ENCODE peak calls at places on chromosomes 12 and 14, in six cellular contexts. I is esophagus squamous epithelium, S is H9, U is breast epithelium, D is fibroblast of lung, R is AG04449. E is an unnamed sample.

GRCh38 chr12:51082561-51083139 is 746 bp downstream of the CSRNP2 start:
- DNase-seq in I (no peak), S (peak), U (no peak), D (peak), R (no peak), E (peak)

GRCh38 chr12:89263153-89263552 is 89.1 kb downstream of the DUSP6 start:
- DNase-seq in I (no peak), S (no peak), U (no peak), D (no peak), R (no peak), E (no peak)

GRCh38 chr12:123094349-123095073 is 56.4 kb downstream of the PITPNM2 start:
- DNase-seq in I (no peak), S (no peak), U (peak), D (peak), R (no peak), E (no peak)

GRCh38 chr14:103551338-103551762 is 11.1 kb downstream of the BAG5 start:
- DNase-seq in I (no peak), S (no peak), U (peak), D (no peak), R (no peak), E (no peak)

GRCh38 chr14:74400919-74401503 is 25.0 kb downstream of the SYNDIG1L start:
- DNase-seq in I (no peak), S (no peak), U (no peak), D (no peak), R (no peak), E (no peak)

GRCh38 chr12:2783936-2784600 is 10.7 kb upstream of the FKBP4 start:
- DNase-seq in I (no peak), S (peak), U (no peak), D (peak), R (no peak), E (peak)

GRCh38 chr12:1795221-1795784 is 25.1 kb upstream of the LRTM2 start:
- DNase-seq in I (no peak), S (peak), U (no peak), D (no peak), R (no peak), E (no peak)

GRCh38 chr12:92221916-92222315 is 76.3 kb upstream of the BTG1 start:
- DNase-seq in I (no peak), S (no peak), U (no peak), D (no peak), R (no peak), E (no peak)

GRCh38 chr12:16605666-16606116 is 271 bp downstream of the LMO3 start:
- DNase-seq in I (no peak), S (no peak), U (no peak), D (peak), R (no peak), E (no peak)

GRCh38 chr12:8917031-8917430 is 2.7 kb downstream of the PHC1 start:
- DNase-seq in I (no peak), S (no peak), U (no peak), D (no peak), R (no peak), E (no peak)

GRCh38 chr12:94570161-94570560 is 80.2 kb downstream of the TMCC3 start:
- DNase-seq in I (no peak), S (no peak), U (no peak), D (peak), R (no peak), E (no peak)

GRCh38 chr12:132904718-132905328 is 17.4 kb upstream of the CHFR start:
- DNase-seq in I (no peak), S (peak), U (peak), D (peak), R (no peak), E (peak)

GRCh38 chr14:71271166-71271945 is 364.1 kb downstream of the PCNX1 start:
- DNase-seq in I (no peak), S (no peak), U (no peak), D (no peak), R (no peak), E (no peak)

GRCh38 chr14:74645244-74645643 is 33.2 kb upstream of the LTBP2 start:
- DNase-seq in I (no peak), S (no peak), U (no peak), D (no peak), R (no peak), E (no peak)

GRCh38 chr12:60760965-60761364 is 1165.1 kb downstream of the SLC16A7 start:
- DNase-seq in I (no peak), S (no peak), U (no peak), D (no peak), R (no peak), E (no peak)

GRCh38 chr12:132356686-132357622 is 27.6 kb upstream of the GALNT9 start:
- DNase-seq in I (no peak), S (peak), U (peak), D (peak), R (peak), E (no peak)

GRCh38 chr14:66043921-66044320 is 442.2 kb upstream of the CCDC196 start:
- DNase-seq in I (no peak), S (no peak), U (no peak), D (peak), R (no peak), E (no peak)

GRCh38 chr12:32496946-32497345 is 97.6 kb downstream of the FGD4 start:
- DNase-seq in I (no peak), S (no peak), U (no peak), D (no peak), R (no peak), E (no peak)

GRCh38 chr12:121300083-121300819 is 3.7 kb upstream of the CAMKK2 start:
- DNase-seq in I (no peak), S (no peak), U (no peak), D (no peak), R (no peak), E (no peak)

GRCh38 chr14:92657457-92658142 is 90.8 kb downstream of the LGMN start:
- DNase-seq in I (no peak), S (no peak), U (peak), D (no peak), R (no peak), E (no peak)

GRCh38 chr12:55743131-55743921 is 404 bp downstream of the GDF11 start:
- DNase-seq in I (no peak), S (peak), U (no peak), D (peak), R (no peak), E (peak)

GRCh38 chr12:39010406-39010805 is 105.0 kb upstream of the CPNE8 start:
- DNase-seq in I (no peak), S (no peak), U (no peak), D (no peak), R (no peak), E (no peak)

DNA sequence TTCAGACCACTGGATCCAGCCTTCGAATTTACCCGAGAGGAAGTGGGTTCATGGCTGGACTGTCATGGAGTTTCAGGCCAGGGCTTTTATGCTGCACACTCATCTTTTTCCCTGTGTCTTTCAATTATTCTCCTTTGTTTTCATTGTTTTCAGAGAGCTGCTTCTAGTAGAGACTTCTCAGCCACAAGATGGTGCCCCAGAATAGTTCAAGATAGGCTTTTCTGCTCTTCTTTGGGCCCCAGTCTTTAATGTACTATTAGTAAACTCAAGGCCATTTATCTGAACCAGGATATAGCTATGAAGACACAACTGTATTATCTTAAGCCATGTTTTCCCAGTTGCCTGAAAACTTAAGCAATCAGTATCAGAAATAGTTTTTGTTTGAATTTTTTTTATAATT is 30.4 kb upstream of the PSMA6 start:
- DNase-seq in I (no peak), S (no peak), U (no peak), D (no peak), R (no peak), E (no peak)
- TF ChIP-seq CTCF in I (no peak), S (no peak), U (no peak), D (peak), R (no peak), E (peak)

GRCh38 chr14:45838597-45838996 is 585.6 kb upstream of the MIS18BP1 start:
- DNase-seq in I (no peak), S (no peak), U (no peak), D (no peak), R (no peak), E (no peak)
- TF ChIP-seq CTCF in I (no peak), S (peak), U (no peak), D (no peak), R (no peak), E (no peak)

GRCh38 chr12:30753761-30754382 is 879 bp downstream of the CAPRIN2 start:
- DNase-seq in I (no peak), S (no peak), U (no peak), D (peak), R (no peak), E (no peak)

GRCh38 chr12:30755395-30755762 is 628 bp upstream of the CAPRIN2 start:
- DNase-seq in I (no peak), S (no peak), U (no peak), D (no peak), R (no peak), E (no peak)

GRCh38 chr12:30754383-30754749 is 385 bp downstream of the CAPRIN2 start:
- DNase-seq in I (no peak), S (no peak), U (no peak), D (no peak), R (no peak), E (no peak)

GRCh38 chr12:30756074-30756473 is 1.3 kb upstream of the CAPRIN2 start:
- DNase-seq in I (no peak), S (no peak), U (no peak), D (no peak), R (no peak), E (no peak)

GRCh38 chr12:30754750-30755394 is at the start of gene CAPRIN2:
- DNase-seq in I (peak), S (peak), U (peak), D (peak), R (peak), E (peak)
- TF ChIP-seq CTCF in I (peak), S (peak), U (peak), D (no peak), R (peak), E (peak)

DNA sequence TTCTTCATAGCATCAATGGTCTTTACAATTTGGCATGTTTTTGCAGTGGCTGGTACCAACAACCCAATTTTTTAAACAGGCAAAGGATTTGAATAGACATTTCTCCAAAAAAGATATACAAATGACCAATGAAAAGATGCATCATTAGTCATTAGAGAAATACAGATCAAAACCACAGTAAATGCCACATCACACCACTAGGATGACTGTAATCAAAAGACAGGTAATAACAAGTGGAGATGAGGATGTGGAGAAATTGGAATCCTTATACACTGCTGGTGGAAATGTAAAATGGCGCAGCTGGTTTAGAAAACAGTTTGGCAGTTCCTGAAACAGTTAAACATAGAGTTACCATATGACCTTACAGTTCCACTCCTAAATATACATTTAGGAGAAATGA is 55.4 kb downstream of the TGFB3 start:
- DNase-seq in I (no peak), S (no peak), U (no peak), D (no peak), R (no peak), E (no peak)
- TF ChIP-seq CTCF in I (no peak), S (peak), U (no peak), D (no peak), R (no peak), E (no peak)

GRCh38 chr12:42794811-42795210 is 205.3 kb upstream of the PRICKLE1 start:
- DNase-seq in I (no peak), S (no peak), U (no peak), D (peak), R (no peak), E (no peak)

GRCh38 chr12:42789808-42790760 is 200.5 kb upstream of the PRICKLE1 start:
- DNase-seq in I (no peak), S (no peak), U (no peak), D (peak), R (no peak), E (no peak)

GRCh38 chr12:42791399-42791798 is 201.9 kb upstream of the PRICKLE1 start:
- DNase-seq in I (no peak), S (no peak), U (no peak), D (no peak), R (no peak), E (no peak)

GRCh38 chr12:42790761-42791151 is 201.2 kb upstream of the PRICKLE1 start:
- DNase-seq in I (no peak), S (no peak), U (no peak), D (peak), R (no peak), E (no peak)

DNA sequence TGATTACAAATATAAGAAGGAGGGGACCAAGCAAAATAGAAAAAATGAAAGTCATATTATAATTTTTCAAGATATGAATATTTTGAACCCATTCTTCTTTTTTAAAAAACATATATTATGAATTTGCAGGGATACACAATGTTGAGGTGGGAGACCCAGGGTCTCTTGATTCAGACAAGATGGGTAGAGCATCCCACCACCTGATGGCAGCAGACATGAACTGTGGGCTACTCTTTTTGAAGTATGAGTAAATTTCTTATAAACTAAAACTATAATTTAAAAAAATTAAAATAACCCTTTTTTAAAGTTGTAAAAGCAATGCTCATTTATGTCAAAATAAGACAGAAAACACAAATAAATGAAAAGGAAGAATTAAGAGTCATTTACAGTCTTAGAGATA is 202.7 kb upstream of the PRICKLE1 start:
- DNase-seq in I (no peak), S (no peak), U (no peak), D (no peak), R (no peak), E (no peak)
- TF ChIP-seq CTCF in I (no peak), S (peak), U (no peak), D (no peak), R (no peak), E (no peak)

GRCh38 chr12:113314121-113314529 is 20.8 kb downstream of the SLC8B1 start:
- DNase-seq in I (no peak), S (no peak), U (no peak), D (peak), R (no peak), E (no peak)

GRCh38 chr12:113317122-113317521 is 17.8 kb downstream of the SLC8B1 start:
- DNase-seq in I (no peak), S (no peak), U (no peak), D (no peak), R (no peak), E (no peak)

GRCh38 chr12:113315358-113315757 is 19.6 kb downstream of the SLC8B1 start:
- DNase-seq in I (no peak), S (peak), U (no peak), D (no peak), R (no peak), E (no peak)

GRCh38 chr12:113318046-113318656 is 16.8 kb downstream of the SLC8B1 start:
- DNase-seq in I (no peak), S (no peak), U (no peak), D (no peak), R (no peak), E (no peak)

GRCh38 chr12:113316155-113316554 is 18.8 kb downstream of the SLC8B1 start:
- DNase-seq in I (no peak), S (no peak), U (no peak), D (no peak), R (no peak), E (no peak)
- TF ChIP-seq CTCF in I (no peak), S (peak), U (no peak), D (peak), R (no peak), E (no peak)

DNA sequence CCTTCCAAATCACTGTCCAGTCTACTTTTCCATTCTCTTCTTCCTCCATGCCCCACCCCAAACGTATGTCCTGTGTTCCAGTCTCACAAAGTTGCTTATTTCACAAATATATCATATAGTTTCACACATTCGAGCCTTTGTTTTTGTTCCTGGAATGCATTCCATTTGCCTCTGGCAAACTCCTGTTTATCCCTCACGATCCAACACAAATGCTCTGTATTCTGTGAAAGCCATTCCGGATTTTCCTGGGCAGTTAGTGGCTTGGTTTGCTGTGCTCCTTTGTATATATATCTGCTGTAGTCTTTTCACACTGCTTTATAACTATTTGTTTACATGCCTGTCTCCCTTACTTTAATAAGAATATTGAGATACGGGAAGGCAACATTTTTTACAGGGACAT is 9.0 kb downstream of the RIC8B start:
- DNase-seq in I (no peak), S (no peak), U (no peak), D (no peak), R (no peak), E (no peak)
- TF ChIP-seq CTCF in I (no peak), S (no peak), U (no peak), D (no peak), R (no peak), E (no peak)

DNA sequence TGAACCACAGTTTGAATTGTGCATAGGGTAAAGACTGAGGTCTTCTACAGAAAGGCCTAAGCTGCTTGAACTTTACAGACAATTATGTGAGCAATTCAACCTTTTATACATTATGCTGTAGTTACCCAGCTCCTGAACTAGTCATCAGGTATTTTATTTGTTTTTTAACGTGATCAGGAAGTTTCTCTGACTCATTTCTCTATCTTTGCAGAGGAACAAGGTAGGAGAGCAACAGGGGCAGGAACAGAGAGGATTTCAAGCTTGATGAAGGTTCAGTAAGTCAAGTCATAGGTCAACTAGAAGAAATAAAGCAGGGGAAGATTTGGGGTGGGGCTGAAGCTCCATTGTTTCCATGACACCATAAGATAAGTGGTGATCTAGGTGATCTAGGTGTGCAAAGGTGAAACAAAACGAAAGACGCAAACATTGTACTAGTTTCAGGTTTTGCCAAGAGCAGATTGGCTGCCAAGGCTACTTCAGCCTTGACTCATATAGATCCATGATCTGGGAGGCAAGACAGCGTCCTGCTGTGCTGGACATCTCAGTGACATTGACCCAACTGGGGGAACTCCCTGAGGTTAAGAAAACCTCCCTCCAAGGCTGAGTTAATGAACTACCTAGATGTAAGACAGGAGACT is 198.1 kb downstream of the DAD1 start:
- DNase-seq in I (no peak), S (no peak), U (no peak), D (no peak), R (no peak), E (no peak)
- TF ChIP-seq CTCF in I (no peak), S (no peak), U (no peak), D (no peak), R (no peak), E (no peak)

E was measured in CD4-positive, alpha-beta T cell.